ENCODE peak calls at places on chromosomes 7 and 10, in ten cellular contexts. One of them, this sample, is unnamed.
A peak's percentile ranks its signal among the peaks of the same experiment; 100 is the strongest.

GRCh38 chr7:129786825-129787563 is 165.8 kb downstream of the UBE2H start:
- DNase-seq in NAMALWA: no peak
- DNase-seq in PC-3: no peak
- DNase-seq in KBM-7: no peak
- DNase-seq in ELR: no peak
- DNase-seq in mesothelial cell of epicardium: no peak
- DNase-seq in naive thymus-derived CD8-positive, alpha-beta T cell: no peak
- DNase-seq in colonic mucosa: no peak
- DNase-seq in stimulated activated CD8-positive, alpha-beta memory T cell treated with anti-CD3 and anti-CD28 coated beads, Interleukin-4, amount 100 ng/mL, for 1 hour: no peak
- DNase-seq in NCI-H345: no peak
- DNase-seq in this sample: no peak

GRCh38 chr10:112374724-112375541 is 1.0 kb downstream of the ACSL5 start:
- DNase-seq in NAMALWA: peak; percentile 24
- DNase-seq in ELR: peak; percentile 47
- DNase-seq in KBM-7: peak; percentile 59
- DNase-seq in colonic mucosa: peak; percentile 48
- DNase-seq in naive thymus-derived CD8-positive, alpha-beta T cell: no peak
- DNase-seq in mesothelial cell of epicardium: no peak
- DNase-seq in PC-3: no peak
- DNase-seq in stimulated activated CD8-positive, alpha-beta memory T cell treated with anti-CD3 and anti-CD28 coated beads, Interleukin-4, amount 100 ng/mL, for 1 hour: no peak
- DNase-seq in NCI-H345: no peak
- DNase-seq in this sample: peak; percentile 28

GRCh38 chr7:74495112-74495880 is 41.6 kb downstream of the GTF2IRD1 start:
- DNase-seq in colonic mucosa: no peak
- DNase-seq in naive thymus-derived CD8-positive, alpha-beta T cell: no peak
- DNase-seq in ELR: no peak
- DNase-seq in NCI-H345: no peak
- DNase-seq in PC-3: no peak
- DNase-seq in NAMALWA: no peak
- DNase-seq in stimulated activated CD8-positive, alpha-beta memory T cell treated with anti-CD3 and anti-CD28 coated beads, Interleukin-4, amount 100 ng/mL, for 1 hour: no peak
- DNase-seq in KBM-7: no peak
- DNase-seq in mesothelial cell of epicardium: no peak
- DNase-seq in this sample: no peak

GRCh38 chr10:59181668-59182067 is 5.2 kb downstream of the PHYHIPL start:
- DNase-seq in NCI-H345: peak; percentile 54
- DNase-seq in colonic mucosa: no peak
- DNase-seq in NAMALWA: peak; percentile 52
- DNase-seq in ELR: peak; percentile 61
- DNase-seq in KBM-7: peak; percentile 39
- DNase-seq in stimulated activated CD8-positive, alpha-beta memory T cell treated with anti-CD3 and anti-CD28 coated beads, Interleukin-4, amount 100 ng/mL, for 1 hour: no peak
- DNase-seq in mesothelial cell of epicardium: no peak
- DNase-seq in PC-3: peak; percentile 80
- DNase-seq in naive thymus-derived CD8-positive, alpha-beta T cell: no peak
- DNase-seq in this sample: no peak

GRCh38 chr10:92590623-92591549 is 2.0 kb upstream of the KIF11 start:
- DNase-seq in stimulated activated CD8-positive, alpha-beta memory T cell treated with anti-CD3 and anti-CD28 coated beads, Interleukin-4, amount 100 ng/mL, for 1 hour: no peak
- DNase-seq in mesothelial cell of epicardium: no peak
- DNase-seq in KBM-7: peak; percentile 72
- DNase-seq in naive thymus-derived CD8-positive, alpha-beta T cell: no peak
- DNase-seq in colonic mucosa: peak; percentile 31
- DNase-seq in PC-3: peak; percentile 19
- DNase-seq in ELR: peak; percentile 68
- DNase-seq in NAMALWA: peak; percentile 74
- DNase-seq in NCI-H345: no peak
- DNase-seq in this sample: no peak

GRCh38 chr10:96208946-96209345 is 62.4 kb downstream of the BLNK start:
- DNase-seq in ELR: no peak
- DNase-seq in KBM-7: no peak
- DNase-seq in NCI-H345: no peak
- DNase-seq in mesothelial cell of epicardium: no peak
- DNase-seq in PC-3: no peak
- DNase-seq in NAMALWA: no peak
- DNase-seq in naive thymus-derived CD8-positive, alpha-beta T cell: no peak
- DNase-seq in stimulated activated CD8-positive, alpha-beta memory T cell treated with anti-CD3 and anti-CD28 coated beads, Interleukin-4, amount 100 ng/mL, for 1 hour: no peak
- DNase-seq in colonic mucosa: no peak
- DNase-seq in this sample: no peak

GRCh38 chr7:157513162-157513621 is 176.4 kb downstream of the DNAJB6 start:
- DNase-seq in ELR: no peak
- DNase-seq in NCI-H345: no peak
- DNase-seq in NAMALWA: no peak
- DNase-seq in KBM-7: no peak
- DNase-seq in naive thymus-derived CD8-positive, alpha-beta T cell: no peak
- DNase-seq in stimulated activated CD8-positive, alpha-beta memory T cell treated with anti-CD3 and anti-CD28 coated beads, Interleukin-4, amount 100 ng/mL, for 1 hour: no peak
- DNase-seq in PC-3: no peak
- DNase-seq in mesothelial cell of epicardium: no peak
- DNase-seq in colonic mucosa: no peak
- DNase-seq in this sample: no peak

GRCh38 chr7:26850193-26850651 is 14.2 kb downstream of the SKAP2 start:
- DNase-seq in naive thymus-derived CD8-positive, alpha-beta T cell: no peak
- DNase-seq in ELR: peak; percentile 50
- DNase-seq in colonic mucosa: no peak
- DNase-seq in NAMALWA: no peak
- DNase-seq in stimulated activated CD8-positive, alpha-beta memory T cell treated with anti-CD3 and anti-CD28 coated beads, Interleukin-4, amount 100 ng/mL, for 1 hour: no peak
- DNase-seq in mesothelial cell of epicardium: no peak
- DNase-seq in PC-3: peak; percentile 38
- DNase-seq in KBM-7: no peak
- DNase-seq in NCI-H345: no peak
- DNase-seq in this sample: no peak

GRCh38 chr10:110758898-110759297 is 112.8 kb upstream of the PDCD4 start:
- DNase-seq in stimulated activated CD8-positive, alpha-beta memory T cell treated with anti-CD3 and anti-CD28 coated beads, Interleukin-4, amount 100 ng/mL, for 1 hour: no peak
- DNase-seq in NCI-H345: no peak
- DNase-seq in naive thymus-derived CD8-positive, alpha-beta T cell: no peak
- DNase-seq in mesothelial cell of epicardium: no peak
- DNase-seq in KBM-7: no peak
- DNase-seq in colonic mucosa: peak; percentile 30
- DNase-seq in ELR: peak; percentile 71
- DNase-seq in PC-3: peak; percentile 75
- DNase-seq in NAMALWA: no peak
- DNase-seq in this sample: no peak

GRCh38 chr10:49176310-49177268 is 11.6 kb downstream of the TMEM273 start:
- DNase-seq in NAMALWA: no peak
- DNase-seq in colonic mucosa: peak; percentile 15
- DNase-seq in mesothelial cell of epicardium: no peak
- DNase-seq in stimulated activated CD8-positive, alpha-beta memory T cell treated with anti-CD3 and anti-CD28 coated beads, Interleukin-4, amount 100 ng/mL, for 1 hour: no peak
- DNase-seq in KBM-7: no peak
- DNase-seq in PC-3: no peak
- DNase-seq in NCI-H345: no peak
- DNase-seq in naive thymus-derived CD8-positive, alpha-beta T cell: no peak
- DNase-seq in ELR: no peak
- DNase-seq in this sample: no peak

GRCh38 chr10:114239117-114239993 is at the start of gene VWA2:
- DNase-seq in colonic mucosa: peak; percentile 61
- DNase-seq in KBM-7: peak; percentile 11
- DNase-seq in stimulated activated CD8-positive, alpha-beta memory T cell treated with anti-CD3 and anti-CD28 coated beads, Interleukin-4, amount 100 ng/mL, for 1 hour: no peak
- DNase-seq in naive thymus-derived CD8-positive, alpha-beta T cell: no peak
- DNase-seq in NCI-H345: peak; percentile 63
- DNase-seq in NAMALWA: no peak
- DNase-seq in PC-3: no peak
- DNase-seq in mesothelial cell of epicardium: peak; percentile 33
- DNase-seq in ELR: no peak
- DNase-seq in this sample: peak; percentile 1

GRCh38 chr7:117269417-117269816 is 53.4 kb downstream of the WNT2 start:
- DNase-seq in naive thymus-derived CD8-positive, alpha-beta T cell: no peak
- DNase-seq in NCI-H345: no peak
- DNase-seq in ELR: peak; percentile 96
- DNase-seq in KBM-7: no peak
- DNase-seq in colonic mucosa: no peak
- DNase-seq in stimulated activated CD8-positive, alpha-beta memory T cell treated with anti-CD3 and anti-CD28 coated beads, Interleukin-4, amount 100 ng/mL, for 1 hour: no peak
- DNase-seq in NAMALWA: no peak
- DNase-seq in PC-3: peak; percentile 89
- DNase-seq in mesothelial cell of epicardium: no peak
- DNase-seq in this sample: no peak

GRCh38 chr7:7454000-7454399 is 81.7 kb downstream of the COL28A1 start:
- DNase-seq in NAMALWA: no peak
- DNase-seq in KBM-7: no peak
- DNase-seq in mesothelial cell of epicardium: no peak
- DNase-seq in ELR: no peak
- DNase-seq in NCI-H345: no peak
- DNase-seq in PC-3: no peak
- DNase-seq in colonic mucosa: no peak
- DNase-seq in stimulated activated CD8-positive, alpha-beta memory T cell treated with anti-CD3 and anti-CD28 coated beads, Interleukin-4, amount 100 ng/mL, for 1 hour: no peak
- DNase-seq in naive thymus-derived CD8-positive, alpha-beta T cell: no peak
- DNase-seq in this sample: no peak

GRCh38 chr7:28243861-28244260 is 63.3 kb upstream of the JAZF1 start:
- DNase-seq in KBM-7: no peak
- DNase-seq in stimulated activated CD8-positive, alpha-beta memory T cell treated with anti-CD3 and anti-CD28 coated beads, Interleukin-4, amount 100 ng/mL, for 1 hour: no peak
- DNase-seq in NCI-H345: no peak
- DNase-seq in NAMALWA: no peak
- DNase-seq in naive thymus-derived CD8-positive, alpha-beta T cell: no peak
- DNase-seq in mesothelial cell of epicardium: no peak
- DNase-seq in colonic mucosa: no peak
- DNase-seq in PC-3: no peak
- DNase-seq in ELR: no peak
- DNase-seq in this sample: no peak

GRCh38 chr7:47763063-47763974 is 181.4 kb upstream of the TNS3 start:
- DNase-seq in naive thymus-derived CD8-positive, alpha-beta T cell: no peak
- DNase-seq in PC-3: peak; percentile 90
- DNase-seq in stimulated activated CD8-positive, alpha-beta memory T cell treated with anti-CD3 and anti-CD28 coated beads, Interleukin-4, amount 100 ng/mL, for 1 hour: no peak
- DNase-seq in NCI-H345: peak; percentile 78
- DNase-seq in ELR: peak; percentile 89
- DNase-seq in colonic mucosa: peak; percentile 35
- DNase-seq in KBM-7: no peak
- DNase-seq in mesothelial cell of epicardium: no peak
- DNase-seq in NAMALWA: no peak
- DNase-seq in this sample: no peak

This sample was measured in CD4-positive, alpha-beta memory T cell.